ENCODE peak calls at places on chromosomes 16 and 17, in nine cellular contexts. One of them, this sample, is unnamed.

GRCh38 chr17:72535779-72536178 is 415.0 kb downstream of the SOX9 start:
- DNase-seq in neural progenitor cell: no peak
- DNase-seq in CD4-positive, CD25-positive, alpha-beta regulatory T cell: no peak
- DNase-seq in AG04450: no peak
- DNase-seq in aorta: no peak
- DNase-seq in HCT116: no peak
- DNase-seq in uterus: no peak
- DNase-seq in lung: no peak
- DNase-seq in tibial artery: no peak
- DNase-seq in this sample: no peak

GRCh38 chr16:87784812-87785211 is 19.0 kb upstream of the KLHDC4 start:
- DNase-seq in neural progenitor cell: peak
- DNase-seq in CD4-positive, CD25-positive, alpha-beta regulatory T cell: no peak
- DNase-seq in AG04450: no peak
- DNase-seq in aorta: no peak
- DNase-seq in HCT116: no peak
- DNase-seq in uterus: no peak
- DNase-seq in lung: no peak
- DNase-seq in tibial artery: no peak
- DNase-seq in this sample: no peak

GRCh38 chr16:756428-756827 is 4.1 kb upstream of the MSLN start:
- DNase-seq in neural progenitor cell: no peak
- DNase-seq in CD4-positive, CD25-positive, alpha-beta regulatory T cell: no peak
- DNase-seq in AG04450: no peak
- DNase-seq in aorta: no peak
- DNase-seq in HCT116: no peak
- DNase-seq in uterus: no peak
- DNase-seq in lung: no peak
- DNase-seq in tibial artery: no peak
- DNase-seq in this sample: no peak

GRCh38 chr17:81027038-81027437 is 7.9 kb upstream of the BAIAP2 start:
- DNase-seq in neural progenitor cell: no peak
- DNase-seq in CD4-positive, CD25-positive, alpha-beta regulatory T cell: no peak
- DNase-seq in AG04450: no peak
- DNase-seq in aorta: no peak
- DNase-seq in HCT116: no peak
- DNase-seq in uterus: no peak
- DNase-seq in lung: no peak
- DNase-seq in tibial artery: no peak
- DNase-seq in this sample: no peak

GRCh38 chr16:47424846-47425245 is 36.0 kb downstream of the ITFG1 start:
- DNase-seq in neural progenitor cell: peak
- DNase-seq in CD4-positive, CD25-positive, alpha-beta regulatory T cell: no peak
- DNase-seq in AG04450: no peak
- DNase-seq in aorta: no peak
- DNase-seq in HCT116: no peak
- DNase-seq in uterus: no peak
- DNase-seq in lung: no peak
- DNase-seq in tibial artery: no peak
- DNase-seq in this sample: no peak

GRCh38 chr16:7016986-7017385 is 315.7 kb upstream of the RBFOX1 start:
- DNase-seq in neural progenitor cell: no peak
- DNase-seq in CD4-positive, CD25-positive, alpha-beta regulatory T cell: no peak
- DNase-seq in AG04450: no peak
- DNase-seq in aorta: no peak
- DNase-seq in HCT116: no peak
- DNase-seq in uterus: no peak
- DNase-seq in lung: no peak
- DNase-seq in tibial artery: no peak
- DNase-seq in this sample: no peak

GRCh38 chr17:8223356-8224063 is 13.1 kb upstream of the AURKB start:
- DNase-seq in neural progenitor cell: peak
- DNase-seq in CD4-positive, CD25-positive, alpha-beta regulatory T cell: peak
- DNase-seq in AG04450: no peak
- DNase-seq in aorta: peak
- DNase-seq in HCT116: no peak
- DNase-seq in uterus: peak
- DNase-seq in lung: peak
- DNase-seq in tibial artery: peak
- DNase-seq in this sample: peak

GRCh38 chr17:67412057-67412456 is 35.0 kb downstream of the PITPNC1 start:
- DNase-seq in neural progenitor cell: no peak
- DNase-seq in CD4-positive, CD25-positive, alpha-beta regulatory T cell: no peak
- DNase-seq in AG04450: no peak
- DNase-seq in aorta: no peak
- DNase-seq in HCT116: no peak
- DNase-seq in uterus: no peak
- DNase-seq in lung: no peak
- DNase-seq in tibial artery: no peak
- DNase-seq in this sample: no peak

GRCh38 chr17:45440161-45440859 is 7.6 kb upstream of the ARHGAP27 start:
- DNase-seq in neural progenitor cell: no peak
- DNase-seq in CD4-positive, CD25-positive, alpha-beta regulatory T cell: no peak
- DNase-seq in AG04450: no peak
- DNase-seq in aorta: peak
- DNase-seq in HCT116: no peak
- DNase-seq in uterus: no peak
- DNase-seq in lung: no peak
- DNase-seq in tibial artery: peak
- DNase-seq in this sample: no peak

GRCh38 chr16:52613508-52613907 is 66.6 kb upstream of the TOX3 start:
- DNase-seq in neural progenitor cell: no peak
- DNase-seq in CD4-positive, CD25-positive, alpha-beta regulatory T cell: no peak
- DNase-seq in AG04450: no peak
- DNase-seq in aorta: no peak
- DNase-seq in HCT116: no peak
- DNase-seq in uterus: no peak
- DNase-seq in lung: no peak
- DNase-seq in tibial artery: no peak
- DNase-seq in this sample: no peak

GRCh38 chr16:47876494-47876893 is 279.3 kb downstream of the ABCC12 start:
- DNase-seq in neural progenitor cell: no peak
- DNase-seq in CD4-positive, CD25-positive, alpha-beta regulatory T cell: no peak
- DNase-seq in AG04450: no peak
- DNase-seq in aorta: no peak
- DNase-seq in HCT116: no peak
- DNase-seq in uterus: no peak
- DNase-seq in lung: no peak
- DNase-seq in tibial artery: no peak
- DNase-seq in this sample: no peak

GRCh38 chr17:80940171-80941123 is 51.2 kb upstream of the CHMP6 start:
- DNase-seq in neural progenitor cell: no peak
- DNase-seq in CD4-positive, CD25-positive, alpha-beta regulatory T cell: no peak
- DNase-seq in AG04450: no peak
- DNase-seq in aorta: peak
- DNase-seq in HCT116: no peak
- DNase-seq in uterus: peak
- DNase-seq in lung: no peak
- DNase-seq in tibial artery: peak
- DNase-seq in this sample: no peak

GRCh38 chr16:67800252-67801046 is 5.9 kb downstream of the RANBP10 start:
- DNase-seq in neural progenitor cell: no peak
- DNase-seq in CD4-positive, CD25-positive, alpha-beta regulatory T cell: no peak
- DNase-seq in AG04450: no peak
- DNase-seq in aorta: no peak
- DNase-seq in HCT116: no peak
- DNase-seq in uterus: no peak
- DNase-seq in lung: no peak
- DNase-seq in tibial artery: no peak
- DNase-seq in this sample: no peak

GRCh38 chr16:67801889-67802288 is 4.5 kb downstream of the RANBP10 start:
- DNase-seq in neural progenitor cell: no peak
- DNase-seq in CD4-positive, CD25-positive, alpha-beta regulatory T cell: peak
- DNase-seq in AG04450: no peak
- DNase-seq in aorta: no peak
- DNase-seq in HCT116: no peak
- DNase-seq in uterus: no peak
- DNase-seq in lung: no peak
- DNase-seq in tibial artery: no peak
- DNase-seq in this sample: no peak

DNA sequence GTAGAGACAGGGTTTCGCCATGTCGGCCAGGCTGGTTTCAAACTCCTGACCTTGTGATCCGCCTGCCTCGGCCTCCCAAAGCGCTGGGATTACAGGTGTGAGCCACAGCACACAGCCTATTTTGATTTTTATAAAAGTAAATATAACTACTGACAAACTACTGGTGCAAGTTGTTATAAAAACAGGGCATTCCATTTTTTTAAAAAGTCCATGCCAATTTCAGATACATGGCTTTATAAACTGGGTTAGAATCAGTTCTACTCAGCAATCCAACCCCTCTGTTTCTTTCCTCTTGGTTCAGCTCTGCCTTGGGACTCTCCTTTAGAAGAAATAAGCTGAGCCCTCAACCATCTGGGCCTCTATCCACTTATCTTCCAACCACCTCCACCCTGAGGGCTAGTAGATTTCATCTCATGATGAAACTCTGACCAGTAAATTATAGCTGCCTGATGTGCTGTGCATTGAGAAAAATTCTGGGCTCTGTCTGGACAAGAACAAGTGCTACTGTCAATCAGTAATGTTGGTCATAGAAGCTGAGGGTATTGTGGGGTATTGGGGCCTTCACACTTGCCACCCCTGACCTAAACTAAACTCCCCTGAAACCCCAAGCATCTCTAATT is 10.2 kb downstream of the RANBP10 start:
- DNase-seq in neural progenitor cell: no peak
- DNase-seq in CD4-positive, CD25-positive, alpha-beta regulatory T cell: no peak
- DNase-seq in AG04450: no peak
- DNase-seq in aorta: no peak
- DNase-seq in HCT116: no peak
- DNase-seq in uterus: no peak
- DNase-seq in lung: no peak
- DNase-seq in tibial artery: no peak
- DNase-seq in this sample: no peak
- H3K27ac ChIP-seq in neural progenitor cell: no peak
- H3K27ac ChIP-seq in CD4-positive, CD25-positive, alpha-beta regulatory T cell: no peak
- H3K27ac ChIP-seq in AG04450: no peak
- H3K27ac ChIP-seq in aorta: no peak
- H3K27ac ChIP-seq in HCT116: no peak
- H3K27ac ChIP-seq in uterus: no peak
- H3K27ac ChIP-seq in lung: no peak
- H3K27ac ChIP-seq in tibial artery: no peak
- H3K27ac ChIP-seq in this sample: no peak

GRCh38 chr17:75940727-75941441 is at the start of gene FBF1:
- DNase-seq in neural progenitor cell: peak
- DNase-seq in CD4-positive, CD25-positive, alpha-beta regulatory T cell: peak
- DNase-seq in AG04450: peak
- DNase-seq in aorta: peak
- DNase-seq in HCT116: peak
- DNase-seq in uterus: peak
- DNase-seq in lung: peak
- DNase-seq in tibial artery: peak
- DNase-seq in this sample: peak
- H3K27ac ChIP-seq in neural progenitor cell: no peak
- H3K27ac ChIP-seq in CD4-positive, CD25-positive, alpha-beta regulatory T cell: peak
- H3K27ac ChIP-seq in AG04450: no peak
- H3K27ac ChIP-seq in aorta: no peak
- H3K27ac ChIP-seq in HCT116: peak
- H3K27ac ChIP-seq in uterus: peak
- H3K27ac ChIP-seq in lung: peak
- H3K27ac ChIP-seq in tibial artery: peak
- H3K27ac ChIP-seq in this sample: peak

GRCh38 chr17:16379654-16380053 is 1.2 kb upstream of the UBB start:
- DNase-seq in neural progenitor cell: no peak
- DNase-seq in CD4-positive, CD25-positive, alpha-beta regulatory T cell: no peak
- DNase-seq in AG04450: no peak
- DNase-seq in aorta: no peak
- DNase-seq in HCT116: no peak
- DNase-seq in uterus: no peak
- DNase-seq in lung: no peak
- DNase-seq in tibial artery: no peak
- DNase-seq in this sample: no peak

GRCh38 chr17:16378631-16379282 is 2.1 kb upstream of the UBB start:
- DNase-seq in neural progenitor cell: no peak
- DNase-seq in CD4-positive, CD25-positive, alpha-beta regulatory T cell: no peak
- DNase-seq in AG04450: no peak
- DNase-seq in aorta: no peak
- DNase-seq in HCT116: no peak
- DNase-seq in uterus: no peak
- DNase-seq in lung: no peak
- DNase-seq in tibial artery: no peak
- DNase-seq in this sample: no peak

GRCh38 chr17:16383216-16383615 is 2.3 kb downstream of the UBB start:
- DNase-seq in neural progenitor cell: no peak
- DNase-seq in CD4-positive, CD25-positive, alpha-beta regulatory T cell: no peak
- DNase-seq in AG04450: no peak
- DNase-seq in aorta: no peak
- DNase-seq in HCT116: no peak
- DNase-seq in uterus: no peak
- DNase-seq in lung: no peak
- DNase-seq in tibial artery: no peak
- DNase-seq in this sample: no peak

GRCh38 chr17:16381496-16381820 is 567 bp downstream of the UBB start:
- DNase-seq in neural progenitor cell: no peak
- DNase-seq in CD4-positive, CD25-positive, alpha-beta regulatory T cell: no peak
- DNase-seq in AG04450: no peak
- DNase-seq in aorta: no peak
- DNase-seq in HCT116: no peak
- DNase-seq in uterus: no peak
- DNase-seq in lung: no peak
- DNase-seq in tibial artery: no peak
- DNase-seq in this sample: no peak

GRCh38 chr17:16380640-16381495 is at the start of gene UBB:
- DNase-seq in neural progenitor cell: peak
- DNase-seq in CD4-positive, CD25-positive, alpha-beta regulatory T cell: peak
- DNase-seq in AG04450: peak
- DNase-seq in aorta: peak
- DNase-seq in HCT116: peak
- DNase-seq in uterus: peak
- DNase-seq in lung: peak
- DNase-seq in tibial artery: peak
- DNase-seq in this sample: peak
- H3K27ac ChIP-seq in neural progenitor cell: peak
- H3K27ac ChIP-seq in CD4-positive, CD25-positive, alpha-beta regulatory T cell: peak
- H3K27ac ChIP-seq in AG04450: peak
- H3K27ac ChIP-seq in aorta: peak
- H3K27ac ChIP-seq in HCT116: peak
- H3K27ac ChIP-seq in uterus: peak
- H3K27ac ChIP-seq in lung: peak
- H3K27ac ChIP-seq in tibial artery: peak
- H3K27ac ChIP-seq in this sample: peak

DNA sequence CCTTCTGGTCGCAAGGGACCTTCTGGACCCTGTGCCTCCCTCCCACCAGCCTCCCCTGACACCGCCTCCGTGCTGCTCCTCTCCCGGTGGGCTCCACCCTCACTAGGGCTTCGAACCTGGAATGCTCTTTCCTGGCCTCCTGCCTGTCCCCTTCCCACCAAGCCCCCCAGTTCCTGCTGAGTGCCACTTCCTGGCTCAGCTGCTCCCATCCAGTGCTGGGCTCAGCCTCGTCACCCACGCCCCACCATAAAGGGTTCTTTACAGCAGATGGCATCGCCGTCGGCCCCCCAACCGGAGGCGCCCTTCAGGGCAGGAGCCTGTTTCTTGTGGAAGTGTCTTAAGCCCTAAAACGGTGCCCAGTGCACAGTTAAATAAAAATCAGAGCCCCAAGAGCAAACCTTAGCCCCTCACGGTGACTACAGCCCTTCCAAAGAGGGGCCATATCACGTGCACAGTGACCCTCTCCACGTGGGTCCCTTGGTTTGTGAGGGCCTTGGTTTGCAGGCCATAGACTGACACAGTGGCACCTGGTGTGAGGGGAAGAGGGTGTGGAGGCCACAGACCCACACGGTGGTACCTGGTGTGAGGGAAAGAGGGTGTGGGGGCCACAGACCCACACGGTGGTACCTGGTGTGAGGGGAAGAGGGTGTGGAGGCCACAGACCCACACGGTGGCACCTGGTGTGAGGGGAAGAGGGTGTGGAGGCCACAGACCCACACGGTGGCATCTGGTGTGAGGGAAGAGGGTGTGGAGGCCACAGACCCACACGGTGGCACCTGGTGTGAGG is 111.4 kb downstream of the METRNL start:
- DNase-seq in neural progenitor cell: no peak
- DNase-seq in CD4-positive, CD25-positive, alpha-beta regulatory T cell: no peak
- DNase-seq in AG04450: no peak
- DNase-seq in aorta: peak
- DNase-seq in HCT116: no peak
- DNase-seq in uterus: peak
- DNase-seq in lung: peak
- DNase-seq in tibial artery: peak
- DNase-seq in this sample: no peak
- H3K27ac ChIP-seq in neural progenitor cell: no peak
- H3K27ac ChIP-seq in CD4-positive, CD25-positive, alpha-beta regulatory T cell: no peak
- H3K27ac ChIP-seq in AG04450: no peak
- H3K27ac ChIP-seq in aorta: no peak
- H3K27ac ChIP-seq in HCT116: no peak
- H3K27ac ChIP-seq in uterus: no peak
- H3K27ac ChIP-seq in lung: no peak
- H3K27ac ChIP-seq in tibial artery: no peak
- H3K27ac ChIP-seq in this sample: no peak

This sample was measured in dorsolateral prefrontal cortex.